ENCODE peak calls at places on chromosomes 13 and 19, in nine cellular contexts. One of them, this sample, is unnamed. For H3K36me3, the result is how much of the 10 kb centered on the place peaks cover.

GRCh38 chr19:29805026-29805925 is 6.5 kb upstream of the CCNE1 start:
- DNase-seq in right lobe of liver: no peak
- DNase-seq in small intestine: no peak
- DNase-seq in body of pancreas: no peak
- DNase-seq in CD4-positive, CD25-positive, alpha-beta regulatory T cell: no peak
- DNase-seq in uterus: no peak
- DNase-seq in heart left ventricle: no peak
- DNase-seq in CD8-positive, alpha-beta memory T cell: no peak
- DNase-seq in suprapubic skin: no peak
- DNase-seq in this sample: peak

GRCh38 chr19:9151367-9151766 is 11.2 kb downstream of the ZNF317 start:
- DNase-seq in small intestine: no peak
- DNase-seq in suprapubic skin: no peak
- DNase-seq in heart left ventricle: no peak
- DNase-seq in right lobe of liver: no peak
- DNase-seq in body of pancreas: no peak
- DNase-seq in CD8-positive, alpha-beta memory T cell: peak
- DNase-seq in CD4-positive, CD25-positive, alpha-beta regulatory T cell: no peak
- DNase-seq in uterus: no peak
- DNase-seq in this sample: no peak

GRCh38 chr13:51412431-51412830 is 40.4 kb downstream of the INTS6 start:
- DNase-seq in body of pancreas: no peak
- DNase-seq in uterus: no peak
- DNase-seq in right lobe of liver: no peak
- DNase-seq in heart left ventricle: no peak
- DNase-seq in small intestine: no peak
- DNase-seq in suprapubic skin: no peak
- DNase-seq in CD4-positive, CD25-positive, alpha-beta regulatory T cell: no peak
- DNase-seq in CD8-positive, alpha-beta memory T cell: no peak
- DNase-seq in this sample: no peak

GRCh38 chr19:52722062-52723005 is 12.5 kb downstream of the ZNF611 start:
- DNase-seq in right lobe of liver: no peak
- DNase-seq in CD4-positive, CD25-positive, alpha-beta regulatory T cell: no peak
- DNase-seq in small intestine: no peak
- DNase-seq in body of pancreas: no peak
- DNase-seq in heart left ventricle: no peak
- DNase-seq in uterus: no peak
- DNase-seq in CD8-positive, alpha-beta memory T cell: no peak
- DNase-seq in suprapubic skin: no peak
- DNase-seq in this sample: no peak

GRCh38 chr13:113531041-113531873 is 40.7 kb upstream of the DCUN1D2 start:
- DNase-seq in small intestine: no peak
- DNase-seq in suprapubic skin: no peak
- DNase-seq in CD4-positive, CD25-positive, alpha-beta regulatory T cell: no peak
- DNase-seq in uterus: no peak
- DNase-seq in CD8-positive, alpha-beta memory T cell: no peak
- DNase-seq in heart left ventricle: no peak
- DNase-seq in body of pancreas: no peak
- DNase-seq in right lobe of liver: no peak
- DNase-seq in this sample: no peak

GRCh38 chr13:44219808-44220544 is 153.6 kb upstream of the SERP2 start:
- DNase-seq in heart left ventricle: no peak
- DNase-seq in uterus: no peak
- DNase-seq in right lobe of liver: no peak
- DNase-seq in CD4-positive, CD25-positive, alpha-beta regulatory T cell: no peak
- DNase-seq in body of pancreas: no peak
- DNase-seq in CD8-positive, alpha-beta memory T cell: no peak
- DNase-seq in suprapubic skin: no peak
- DNase-seq in small intestine: no peak
- DNase-seq in this sample: no peak

GRCh38 chr13:103516009-103516795 is 450.0 kb upstream of the SLC10A2 start:
- DNase-seq in heart left ventricle: no peak
- DNase-seq in uterus: no peak
- DNase-seq in CD4-positive, CD25-positive, alpha-beta regulatory T cell: no peak
- DNase-seq in CD8-positive, alpha-beta memory T cell: no peak
- DNase-seq in suprapubic skin: no peak
- DNase-seq in small intestine: no peak
- DNase-seq in right lobe of liver: no peak
- DNase-seq in body of pancreas: no peak
- DNase-seq in this sample: no peak

GRCh38 chr13:99956473-99957349 is 14.9 kb downstream of the ZIC5 start:
- DNase-seq in uterus: no peak
- DNase-seq in suprapubic skin: peak
- DNase-seq in heart left ventricle: no peak
- DNase-seq in body of pancreas: no peak
- DNase-seq in small intestine: no peak
- DNase-seq in CD4-positive, CD25-positive, alpha-beta regulatory T cell: no peak
- DNase-seq in right lobe of liver: no peak
- DNase-seq in CD8-positive, alpha-beta memory T cell: no peak
- DNase-seq in this sample: no peak

GRCh38 chr19:34269968-34270621 is 15.7 kb downstream of the GARRE1 start:
- DNase-seq in suprapubic skin: no peak
- DNase-seq in body of pancreas: peak
- DNase-seq in small intestine: peak
- DNase-seq in right lobe of liver: no peak
- DNase-seq in CD4-positive, CD25-positive, alpha-beta regulatory T cell: peak
- DNase-seq in heart left ventricle: no peak
- DNase-seq in uterus: peak
- DNase-seq in CD8-positive, alpha-beta memory T cell: peak
- DNase-seq in this sample: peak

GRCh38 chr19:33214621-33215020 is 11.0 kb downstream of the SLC7A10 start:
- DNase-seq in CD8-positive, alpha-beta memory T cell: no peak
- DNase-seq in small intestine: peak
- DNase-seq in body of pancreas: no peak
- DNase-seq in right lobe of liver: no peak
- DNase-seq in heart left ventricle: peak
- DNase-seq in uterus: no peak
- DNase-seq in CD4-positive, CD25-positive, alpha-beta regulatory T cell: no peak
- DNase-seq in suprapubic skin: no peak
- DNase-seq in this sample: no peak

GRCh38 chr19:42271045-42271419 is 2.0 kb downstream of the CIC start:
- DNase-seq in CD8-positive, alpha-beta memory T cell: no peak
- DNase-seq in CD4-positive, CD25-positive, alpha-beta regulatory T cell: no peak
- DNase-seq in small intestine: peak
- DNase-seq in suprapubic skin: no peak
- DNase-seq in body of pancreas: no peak
- DNase-seq in heart left ventricle: no peak
- DNase-seq in right lobe of liver: peak
- DNase-seq in uterus: no peak
- DNase-seq in this sample: no peak

GRCh38 chr19:42271861-42272534 is 2.9 kb downstream of the CIC start:
- DNase-seq in CD8-positive, alpha-beta memory T cell: no peak
- DNase-seq in small intestine: no peak
- DNase-seq in suprapubic skin: peak
- DNase-seq in body of pancreas: no peak
- DNase-seq in heart left ventricle: no peak
- DNase-seq in right lobe of liver: peak
- DNase-seq in uterus: peak
- DNase-seq in CD4-positive, CD25-positive, alpha-beta regulatory T cell: no peak
- DNase-seq in this sample: peak

GRCh38 chr19:42272989-42273406 is 3.9 kb downstream of the CIC start:
- DNase-seq in uterus: no peak
- DNase-seq in heart left ventricle: no peak
- DNase-seq in CD4-positive, CD25-positive, alpha-beta regulatory T cell: no peak
- DNase-seq in right lobe of liver: no peak
- DNase-seq in CD8-positive, alpha-beta memory T cell: no peak
- DNase-seq in small intestine: no peak
- DNase-seq in suprapubic skin: peak
- DNase-seq in body of pancreas: no peak
- DNase-seq in this sample: no peak

GRCh38 chr19:42273407-42274064 is 4.5 kb downstream of the CIC start:
- DNase-seq in uterus: no peak
- DNase-seq in suprapubic skin: no peak
- DNase-seq in CD4-positive, CD25-positive, alpha-beta regulatory T cell: no peak
- DNase-seq in small intestine: no peak
- DNase-seq in heart left ventricle: no peak
- DNase-seq in CD8-positive, alpha-beta memory T cell: no peak
- DNase-seq in body of pancreas: no peak
- DNase-seq in right lobe of liver: no peak
- DNase-seq in this sample: no peak

GRCh38 chr19:42272535-42272897 is 3.5 kb downstream of the CIC start:
- DNase-seq in right lobe of liver: no peak
- DNase-seq in heart left ventricle: no peak
- DNase-seq in body of pancreas: no peak
- DNase-seq in CD4-positive, CD25-positive, alpha-beta regulatory T cell: no peak
- DNase-seq in uterus: no peak
- DNase-seq in small intestine: no peak
- DNase-seq in CD8-positive, alpha-beta memory T cell: no peak
- DNase-seq in suprapubic skin: no peak
- DNase-seq in this sample: peak
- H3K36me3 ChIP-seq in right lobe of liver: under half
- H3K36me3 ChIP-seq in heart left ventricle: under half
- H3K36me3 ChIP-seq in body of pancreas: under half
- H3K36me3 ChIP-seq in CD4-positive, CD25-positive, alpha-beta regulatory T cell: under half
- H3K36me3 ChIP-seq in uterus: under half
- H3K36me3 ChIP-seq in small intestine: under half
- H3K36me3 ChIP-seq in CD8-positive, alpha-beta memory T cell: under half
- H3K36me3 ChIP-seq in suprapubic skin: under half
- H3K36me3 ChIP-seq in this sample: under half

GRCh38 chr19:313988-314815 is 23.0 kb upstream of the PLPP2 start:
- DNase-seq in CD4-positive, CD25-positive, alpha-beta regulatory T cell: no peak
- DNase-seq in CD8-positive, alpha-beta memory T cell: no peak
- DNase-seq in uterus: no peak
- DNase-seq in heart left ventricle: peak
- DNase-seq in suprapubic skin: no peak
- DNase-seq in small intestine: no peak
- DNase-seq in right lobe of liver: no peak
- DNase-seq in body of pancreas: no peak
- DNase-seq in this sample: no peak
- H3K27ac ChIP-seq in CD4-positive, CD25-positive, alpha-beta regulatory T cell: no peak
- H3K27ac ChIP-seq in CD8-positive, alpha-beta memory T cell: no peak
- H3K27ac ChIP-seq in uterus: no peak
- H3K27ac ChIP-seq in heart left ventricle: no peak
- H3K27ac ChIP-seq in suprapubic skin: no peak
- H3K27ac ChIP-seq in small intestine: no peak
- H3K27ac ChIP-seq in right lobe of liver: no peak
- H3K27ac ChIP-seq in body of pancreas: no peak
- H3K27ac ChIP-seq in this sample: no peak

DNA sequence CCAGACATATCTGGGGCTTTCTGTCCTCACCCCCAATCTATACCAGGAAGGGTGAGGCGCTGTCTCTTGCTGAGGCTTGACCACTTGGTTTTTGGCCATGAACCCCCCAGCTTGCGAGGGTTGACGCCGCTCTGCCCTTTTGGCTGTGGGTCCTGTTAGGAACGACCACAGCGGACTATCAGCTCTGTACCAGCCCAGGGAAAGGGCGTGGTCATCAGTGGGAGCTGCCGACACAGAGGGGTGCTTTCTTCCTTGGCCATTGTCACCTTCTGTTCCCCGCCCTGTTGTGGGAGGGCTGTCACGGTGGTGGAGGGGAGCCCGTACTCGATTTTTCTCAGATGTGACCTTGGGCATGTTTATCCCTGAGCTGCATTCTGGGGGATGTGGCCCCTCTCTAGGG is 5.7 kb downstream of the DCAF15 start:
- DNase-seq in suprapubic skin: no peak
- DNase-seq in heart left ventricle: no peak
- DNase-seq in body of pancreas: no peak
- DNase-seq in small intestine: no peak
- DNase-seq in uterus: no peak
- DNase-seq in right lobe of liver: no peak
- DNase-seq in CD8-positive, alpha-beta memory T cell: no peak
- DNase-seq in CD4-positive, CD25-positive, alpha-beta regulatory T cell: no peak
- DNase-seq in this sample: no peak
- H3K36me3 ChIP-seq in suprapubic skin: half or more
- H3K36me3 ChIP-seq in heart left ventricle: half or more
- H3K36me3 ChIP-seq in body of pancreas: under half
- H3K36me3 ChIP-seq in small intestine: under half
- H3K36me3 ChIP-seq in uterus: under half
- H3K36me3 ChIP-seq in right lobe of liver: under half
- H3K36me3 ChIP-seq in CD8-positive, alpha-beta memory T cell: under half
- H3K36me3 ChIP-seq in CD4-positive, CD25-positive, alpha-beta regulatory T cell: half or more
- H3K36me3 ChIP-seq in this sample: half or more

GRCh38 chr19:46608581-46609345 is 7.6 kb downstream of the CALM3 start:
- DNase-seq in CD8-positive, alpha-beta memory T cell: no peak
- DNase-seq in right lobe of liver: peak
- DNase-seq in body of pancreas: no peak
- DNase-seq in CD4-positive, CD25-positive, alpha-beta regulatory T cell: no peak
- DNase-seq in small intestine: no peak
- DNase-seq in heart left ventricle: peak
- DNase-seq in suprapubic skin: peak
- DNase-seq in uterus: no peak
- DNase-seq in this sample: no peak

GRCh38 chr19:46609511-46610412 is 8.6 kb downstream of the CALM3 start:
- DNase-seq in suprapubic skin: peak
- DNase-seq in CD8-positive, alpha-beta memory T cell: no peak
- DNase-seq in body of pancreas: no peak
- DNase-seq in CD4-positive, CD25-positive, alpha-beta regulatory T cell: no peak
- DNase-seq in right lobe of liver: peak
- DNase-seq in small intestine: no peak
- DNase-seq in heart left ventricle: peak
- DNase-seq in uterus: no peak
- DNase-seq in this sample: peak

GRCh38 chr19:46611791-46612190 is 10.7 kb downstream of the CALM3 start:
- DNase-seq in CD8-positive, alpha-beta memory T cell: no peak
- DNase-seq in right lobe of liver: peak
- DNase-seq in CD4-positive, CD25-positive, alpha-beta regulatory T cell: no peak
- DNase-seq in body of pancreas: no peak
- DNase-seq in small intestine: no peak
- DNase-seq in uterus: no peak
- DNase-seq in suprapubic skin: no peak
- DNase-seq in heart left ventricle: peak
- DNase-seq in this sample: peak

GRCh38 chr19:46610413-46610775 is 9.3 kb downstream of the CALM3 start:
- DNase-seq in uterus: no peak
- DNase-seq in body of pancreas: no peak
- DNase-seq in heart left ventricle: peak
- DNase-seq in CD8-positive, alpha-beta memory T cell: no peak
- DNase-seq in right lobe of liver: peak
- DNase-seq in suprapubic skin: peak
- DNase-seq in CD4-positive, CD25-positive, alpha-beta regulatory T cell: no peak
- DNase-seq in small intestine: no peak
- DNase-seq in this sample: peak

DNA sequence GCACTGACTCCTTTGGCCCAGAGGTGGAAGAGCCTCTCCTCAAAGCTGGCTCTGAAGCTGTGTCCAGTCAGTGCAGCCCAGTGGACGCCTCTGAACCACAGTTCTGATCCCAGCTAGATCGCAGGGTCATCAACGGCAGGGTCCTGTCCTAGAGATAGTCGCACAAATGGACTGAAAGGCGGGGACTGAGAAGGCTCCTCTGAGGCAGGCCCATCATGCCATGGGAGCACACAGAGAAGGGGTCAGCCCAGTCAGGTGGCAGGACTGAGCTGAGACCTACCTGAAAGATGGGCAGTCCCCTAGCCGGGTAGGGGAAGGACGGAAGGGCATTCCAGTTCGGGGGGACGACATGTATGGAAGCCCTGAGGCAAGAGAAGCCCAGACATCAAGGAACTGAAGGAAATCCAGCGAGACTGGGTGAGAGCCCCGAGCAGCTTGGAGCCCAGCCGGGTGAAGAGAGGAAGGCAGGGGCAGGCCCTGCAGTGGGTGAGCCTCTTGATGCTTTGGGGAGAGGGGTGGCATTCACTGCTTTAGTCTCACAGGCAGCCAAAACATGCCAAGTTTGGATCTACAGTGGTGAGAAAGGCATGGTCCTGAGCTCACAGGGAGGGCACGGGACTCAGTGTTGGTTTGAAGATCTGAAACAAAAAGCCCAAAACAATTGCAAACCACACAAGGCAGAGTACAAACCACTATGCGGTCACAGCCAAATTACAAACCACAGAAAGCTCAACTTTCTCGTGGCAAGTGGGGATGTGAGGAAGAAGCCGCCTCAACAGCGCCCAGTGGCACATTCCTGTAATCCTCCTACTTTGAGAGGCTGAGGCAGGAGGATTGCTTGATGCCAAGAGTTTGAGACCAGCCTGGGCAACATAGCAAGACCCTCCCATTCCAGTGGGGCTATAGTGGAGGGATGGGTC is 10.0 kb downstream of the CALM3 start:
- DNase-seq in right lobe of liver: peak
- DNase-seq in small intestine: no peak
- DNase-seq in uterus: no peak
- DNase-seq in suprapubic skin: peak
- DNase-seq in heart left ventricle: peak
- DNase-seq in body of pancreas: no peak
- DNase-seq in CD8-positive, alpha-beta memory T cell: peak
- DNase-seq in CD4-positive, CD25-positive, alpha-beta regulatory T cell: no peak
- DNase-seq in this sample: no peak
- H3K27ac ChIP-seq in right lobe of liver: no peak
- H3K27ac ChIP-seq in small intestine: no peak
- H3K27ac ChIP-seq in uterus: no peak
- H3K27ac ChIP-seq in suprapubic skin: no peak
- H3K27ac ChIP-seq in heart left ventricle: no peak
- H3K27ac ChIP-seq in body of pancreas: no peak
- H3K27ac ChIP-seq in CD8-positive, alpha-beta memory T cell: no peak
- H3K27ac ChIP-seq in CD4-positive, CD25-positive, alpha-beta regulatory T cell: peak
- H3K27ac ChIP-seq in this sample: no peak

This sample was measured in psoas muscle.